ENCODE peak calls at places on chromosomes 4 and X, in four cellular contexts. One of them, this sample, is unnamed.

GRCh38 chr4:53476232-53477037 is 99.0 kb downstream of the FIP1L1 start:
- ATAC-seq in activated CD8-positive, alpha-beta T cell treated with anti-CD3 and anti-CD28 coated beads for 36 hours: no peak
- ATAC-seq in right cardiac atrium: peak; percentile 40
- ATAC-seq in lower lobe of right lung: peak; percentile 19
- ATAC-seq in this sample: peak; percentile 85

GRCh38 chrX:109049903-109050302 is 313.5 kb upstream of the IRS4 start:
- ATAC-seq in activated CD8-positive, alpha-beta T cell treated with anti-CD3 and anti-CD28 coated beads for 36 hours: no peak
- ATAC-seq in right cardiac atrium: no peak
- ATAC-seq in lower lobe of right lung: no peak
- ATAC-seq in this sample: no peak

GRCh38 chrX:48919360-48919821 is 567 bp upstream of the PIM2 start:
- ATAC-seq in activated CD8-positive, alpha-beta T cell treated with anti-CD3 and anti-CD28 coated beads for 36 hours: peak; percentile 40
- ATAC-seq in right cardiac atrium: peak; percentile 13
- ATAC-seq in lower lobe of right lung: peak; percentile 17
- ATAC-seq in this sample: peak; percentile 1

GRCh38 chrX:72545990-72546389 is 26.7 kb downstream of the HDAC8 start:
- ATAC-seq in activated CD8-positive, alpha-beta T cell treated with anti-CD3 and anti-CD28 coated beads for 36 hours: no peak
- ATAC-seq in right cardiac atrium: no peak
- ATAC-seq in lower lobe of right lung: no peak
- ATAC-seq in this sample: peak; percentile 25

GRCh38 chrX:136268051-136269048 is 17.1 kb upstream of the MAP7D3 start:
- ATAC-seq in activated CD8-positive, alpha-beta T cell treated with anti-CD3 and anti-CD28 coated beads for 36 hours: peak; percentile 61
- ATAC-seq in right cardiac atrium: no peak
- ATAC-seq in lower lobe of right lung: no peak
- ATAC-seq in this sample: no peak

GRCh38 chr4:1887065-1887464 is 15.9 kb downstream of the NSD2 start:
- ATAC-seq in activated CD8-positive, alpha-beta T cell treated with anti-CD3 and anti-CD28 coated beads for 36 hours: no peak
- ATAC-seq in right cardiac atrium: no peak
- ATAC-seq in lower lobe of right lung: peak; percentile 35
- ATAC-seq in this sample: no peak

GRCh38 chr4:41098093-41098492 is 116.2 kb downstream of the APBB2 start:
- ATAC-seq in activated CD8-positive, alpha-beta T cell treated with anti-CD3 and anti-CD28 coated beads for 36 hours: no peak
- ATAC-seq in right cardiac atrium: no peak
- ATAC-seq in lower lobe of right lung: no peak
- ATAC-seq in this sample: no peak

GRCh38 chr4:80362578-80363181 is 27.1 kb downstream of the CFAP299 start:
- ATAC-seq in activated CD8-positive, alpha-beta T cell treated with anti-CD3 and anti-CD28 coated beads for 36 hours: no peak
- ATAC-seq in right cardiac atrium: no peak
- ATAC-seq in lower lobe of right lung: peak; percentile 52
- ATAC-seq in this sample: no peak

GRCh38 chrX:80578518-80579105 is 158.4 kb downstream of the TENT5D start:
- ATAC-seq in activated CD8-positive, alpha-beta T cell treated with anti-CD3 and anti-CD28 coated beads for 36 hours: no peak
- ATAC-seq in right cardiac atrium: no peak
- ATAC-seq in lower lobe of right lung: no peak
- ATAC-seq in this sample: no peak

GRCh38 chrX:130877892-130878321 is 25.1 kb downstream of the ENOX2 start:
- ATAC-seq in activated CD8-positive, alpha-beta T cell treated with anti-CD3 and anti-CD28 coated beads for 36 hours: no peak
- ATAC-seq in right cardiac atrium: peak; percentile 56
- ATAC-seq in lower lobe of right lung: no peak
- ATAC-seq in this sample: no peak

GRCh38 chr4:62037576-62037975 is 837.5 kb downstream of the ADGRL3 start:
- ATAC-seq in activated CD8-positive, alpha-beta T cell treated with anti-CD3 and anti-CD28 coated beads for 36 hours: no peak
- ATAC-seq in right cardiac atrium: no peak
- ATAC-seq in lower lobe of right lung: no peak
- ATAC-seq in this sample: no peak

GRCh38 chr4:82780398-82781231 is 18.0 kb downstream of the SCD5 start:
- ATAC-seq in activated CD8-positive, alpha-beta T cell treated with anti-CD3 and anti-CD28 coated beads for 36 hours: no peak
- ATAC-seq in right cardiac atrium: peak; percentile 71
- ATAC-seq in lower lobe of right lung: peak; percentile 32
- ATAC-seq in this sample: no peak

GRCh38 chr4:2750719-2751605 is 5.2 kb downstream of the TNIP2 start:
- ATAC-seq in activated CD8-positive, alpha-beta T cell treated with anti-CD3 and anti-CD28 coated beads for 36 hours: no peak
- ATAC-seq in right cardiac atrium: no peak
- ATAC-seq in lower lobe of right lung: no peak
- ATAC-seq in this sample: no peak